ENCODE peak calls at places on chromosomes 13 and 19, in four cellular contexts. One of them, this sample, is unnamed.

GRCh38 chr13:49791214-49791752 is 1.2 kb downstream of the KPNA3 start:
- DNase-seq in progenitor cell of endocrine pancreas: no peak
- DNase-seq in naive thymus-derived CD8-positive, alpha-beta T cell: no peak
- DNase-seq in T-cell: no peak
- DNase-seq in this sample: no peak

GRCh38 chr13:46146898-46147297 is 35.1 kb downstream of the LCP1 start:
- DNase-seq in progenitor cell of endocrine pancreas: no peak
- DNase-seq in T-cell: no peak
- DNase-seq in naive thymus-derived CD8-positive, alpha-beta T cell: no peak
- DNase-seq in this sample: no peak

GRCh38 chr13:44068737-44069136 is 189.0 kb downstream of the LACC1 start:
- DNase-seq in progenitor cell of endocrine pancreas: no peak
- DNase-seq in naive thymus-derived CD8-positive, alpha-beta T cell: no peak
- DNase-seq in T-cell: no peak
- DNase-seq in this sample: no peak

GRCh38 chr13:35598790-35599369 is 122.4 kb upstream of the MAB21L1 start:
- DNase-seq in progenitor cell of endocrine pancreas: no peak
- DNase-seq in naive thymus-derived CD8-positive, alpha-beta T cell: no peak
- DNase-seq in T-cell: no peak
- DNase-seq in this sample: no peak

GRCh38 chr19:33796164-33797100 is at the start of gene KCTD15:
- DNase-seq in naive thymus-derived CD8-positive, alpha-beta T cell: no peak
- DNase-seq in progenitor cell of endocrine pancreas: peak
- DNase-seq in T-cell: no peak
- DNase-seq in this sample: peak

GRCh38 chr13:103140001-103140671 is 73.9 kb upstream of the SLC10A2 start:
- DNase-seq in progenitor cell of endocrine pancreas: no peak
- DNase-seq in naive thymus-derived CD8-positive, alpha-beta T cell: no peak
- DNase-seq in T-cell: no peak
- DNase-seq in this sample: peak

GRCh38 chr19:11766597-11767591 is at the start of gene ZNF441:
- DNase-seq in naive thymus-derived CD8-positive, alpha-beta T cell: peak
- DNase-seq in T-cell: peak
- DNase-seq in progenitor cell of endocrine pancreas: peak
- DNase-seq in this sample: peak

GRCh38 chr13:110408286-110408685 is 101.2 kb downstream of the COL4A2 start:
- DNase-seq in progenitor cell of endocrine pancreas: no peak
- DNase-seq in T-cell: no peak
- DNase-seq in naive thymus-derived CD8-positive, alpha-beta T cell: no peak
- DNase-seq in this sample: no peak

GRCh38 chr13:84917252-84917878 is 881.9 kb downstream of the SLITRK6 start:
- DNase-seq in T-cell: no peak
- DNase-seq in naive thymus-derived CD8-positive, alpha-beta T cell: no peak
- DNase-seq in progenitor cell of endocrine pancreas: no peak
- DNase-seq in this sample: no peak

GRCh38 chr13:105616313-105617075 is 919.0 kb downstream of the EFNB2 start:
- DNase-seq in T-cell: no peak
- DNase-seq in progenitor cell of endocrine pancreas: no peak
- DNase-seq in naive thymus-derived CD8-positive, alpha-beta T cell: no peak
- DNase-seq in this sample: no peak

GRCh38 chr19:49599378-49600298 is 8.7 kb downstream of the PRR12 start:
- DNase-seq in naive thymus-derived CD8-positive, alpha-beta T cell: no peak
- DNase-seq in T-cell: no peak
- DNase-seq in progenitor cell of endocrine pancreas: no peak
- DNase-seq in this sample: no peak

GRCh38 chr13:92573467-92574057 is 653.0 kb upstream of the GPC6 start:
- DNase-seq in naive thymus-derived CD8-positive, alpha-beta T cell: no peak
- DNase-seq in progenitor cell of endocrine pancreas: no peak
- DNase-seq in T-cell: no peak
- DNase-seq in this sample: no peak

GRCh38 chr19:49014123-49014869 is 2.6 kb downstream of the LHB start:
- DNase-seq in naive thymus-derived CD8-positive, alpha-beta T cell: no peak
- DNase-seq in progenitor cell of endocrine pancreas: no peak
- DNase-seq in T-cell: no peak
- DNase-seq in this sample: no peak

GRCh38 chr13:107838592-107839161 is 376.7 kb downstream of the LIG4 start:
- DNase-seq in naive thymus-derived CD8-positive, alpha-beta T cell: no peak
- DNase-seq in progenitor cell of endocrine pancreas: no peak
- DNase-seq in T-cell: no peak
- DNase-seq in this sample: no peak

GRCh38 chr13:112696001-112696868 is 6.4 kb downstream of the ATP11A start:
- DNase-seq in naive thymus-derived CD8-positive, alpha-beta T cell: no peak
- DNase-seq in T-cell: no peak
- DNase-seq in progenitor cell of endocrine pancreas: no peak
- DNase-seq in this sample: no peak

GRCh38 chr13:30605052-30605451 is 12.7 kb upstream of the USPL1 start:
- DNase-seq in T-cell: no peak
- DNase-seq in progenitor cell of endocrine pancreas: no peak
- DNase-seq in naive thymus-derived CD8-positive, alpha-beta T cell: no peak
- DNase-seq in this sample: no peak

GRCh38 chr19:47779524-47780214 is 1.2 kb downstream of the SELENOW start:
- DNase-seq in naive thymus-derived CD8-positive, alpha-beta T cell: no peak
- DNase-seq in T-cell: no peak
- DNase-seq in progenitor cell of endocrine pancreas: no peak
- DNase-seq in this sample: no peak

GRCh38 chr13:37175996-37176395 is 70.5 kb upstream of the CSNK1A1L start:
- DNase-seq in T-cell: no peak
- DNase-seq in naive thymus-derived CD8-positive, alpha-beta T cell: no peak
- DNase-seq in progenitor cell of endocrine pancreas: no peak
- DNase-seq in this sample: no peak

GRCh38 chr13:106117640-106118039 is 417.8 kb downstream of the EFNB2 start:
- DNase-seq in T-cell: no peak
- DNase-seq in naive thymus-derived CD8-positive, alpha-beta T cell: no peak
- DNase-seq in progenitor cell of endocrine pancreas: no peak
- DNase-seq in this sample: no peak

GRCh38 chr13:113663934-113664333 is 3.1 kb upstream of the GRK1 start:
- DNase-seq in naive thymus-derived CD8-positive, alpha-beta T cell: no peak
- DNase-seq in T-cell: no peak
- DNase-seq in progenitor cell of endocrine pancreas: no peak
- DNase-seq in this sample: no peak

GRCh38 chr19:6963937-6964336 is 57.3 kb downstream of the MBD3L2B start:
- DNase-seq in progenitor cell of endocrine pancreas: no peak
- DNase-seq in naive thymus-derived CD8-positive, alpha-beta T cell: peak
- DNase-seq in T-cell: no peak
- DNase-seq in this sample: no peak

GRCh38 chr19:18364826-18365528 is 21.0 kb upstream of the GDF15 start:
- DNase-seq in T-cell: no peak
- DNase-seq in progenitor cell of endocrine pancreas: no peak
- DNase-seq in naive thymus-derived CD8-positive, alpha-beta T cell: no peak
- DNase-seq in this sample: no peak

GRCh38 chr19:4902796-4903195 is at the start of gene ARRDC5:
- DNase-seq in naive thymus-derived CD8-positive, alpha-beta T cell: no peak
- DNase-seq in progenitor cell of endocrine pancreas: no peak
- DNase-seq in T-cell: no peak
- DNase-seq in this sample: no peak

GRCh38 chr13:44417876-44418275 is 44.3 kb downstream of the SERP2 start:
- DNase-seq in naive thymus-derived CD8-positive, alpha-beta T cell: no peak
- DNase-seq in progenitor cell of endocrine pancreas: no peak
- DNase-seq in T-cell: no peak
- DNase-seq in this sample: peak

GRCh38 chr13:95457294-95457693 is 95.2 kb upstream of the CLDN10 start:
- DNase-seq in T-cell: no peak
- DNase-seq in naive thymus-derived CD8-positive, alpha-beta T cell: no peak
- DNase-seq in progenitor cell of endocrine pancreas: no peak
- DNase-seq in this sample: no peak

GRCh38 chr13:65787087-65787486 is 1443.0 kb downstream of the PCDH9 start:
- DNase-seq in T-cell: no peak
- DNase-seq in naive thymus-derived CD8-positive, alpha-beta T cell: no peak
- DNase-seq in progenitor cell of endocrine pancreas: no peak
- DNase-seq in this sample: no peak

GRCh38 chr19:2087621-2088100 is 8.5 kb downstream of the MOB3A start:
- DNase-seq in T-cell: no peak
- DNase-seq in progenitor cell of endocrine pancreas: no peak
- DNase-seq in naive thymus-derived CD8-positive, alpha-beta T cell: peak
- DNase-seq in this sample: peak

GRCh38 chr19:43465468-43466120 is at the start of gene LYPD3:
- DNase-seq in naive thymus-derived CD8-positive, alpha-beta T cell: no peak
- DNase-seq in progenitor cell of endocrine pancreas: no peak
- DNase-seq in T-cell: no peak
- DNase-seq in this sample: no peak

GRCh38 chr19:49106648-49107135 is 7.5 kb upstream of the LIN7B start:
- DNase-seq in progenitor cell of endocrine pancreas: peak
- DNase-seq in naive thymus-derived CD8-positive, alpha-beta T cell: peak
- DNase-seq in T-cell: peak
- DNase-seq in this sample: peak

GRCh38 chr19:5243878-5244277 is 96.7 kb downstream of the PTPRS start:
- DNase-seq in naive thymus-derived CD8-positive, alpha-beta T cell: no peak
- DNase-seq in progenitor cell of endocrine pancreas: no peak
- DNase-seq in T-cell: no peak
- DNase-seq in this sample: no peak